ENCODE peak calls at places on chromosomes 1 and 21, in six cellular contexts. B, J, O, L, H and X are unnamed samples.

GRCh38 chr1:112988367-112988766 is 32.4 kb upstream of the SLC16A1 start:
- DNase-seq in B (no peak), J (no peak), O (no peak), L (no peak), H (no peak), X (no peak)

GRCh38 chr1:206905295-206906164 is 8.3 kb downstream of the IL24 start:
- DNase-seq in B (peak), J (no peak), O (no peak), L (no peak), H (peak), X (peak)

GRCh38 chr1:225767591-225768540 is 9.8 kb upstream of the SRP9 start:
- DNase-seq in B (no peak), J (no peak), O (no peak), L (peak), H (no peak), X (no peak)

GRCh38 chr21:46424621-46425020 is 34.1 kb upstream of the DIP2A start:
- DNase-seq in B (no peak), J (no peak), O (no peak), L (no peak), H (no peak), X (no peak)

GRCh38 chr1:236307437-236307836 is 25.7 kb upstream of the ERO1B start:
- DNase-seq in B (no peak), J (no peak), O (no peak), L (no peak), H (no peak), X (no peak)

GRCh38 chr1:239387304-239388231 is 1.2 kb downstream of the CHRM3 start:
- DNase-seq in B (no peak), J (no peak), O (no peak), L (no peak), H (no peak), X (no peak)

GRCh38 chr1:22861764-22862440 is 110.8 kb downstream of the LACTBL1 start:
- DNase-seq in B (peak), J (no peak), O (no peak), L (no peak), H (peak), X (peak)

GRCh38 chr1:25033828-25034451 is 103.9 kb upstream of the RUNX3 start:
- DNase-seq in B (no peak), J (no peak), O (no peak), L (no peak), H (no peak), X (no peak)